ENCODE peak calls at places on chromosomes 3 and 15, in ten cellular contexts. One of them, this sample, is unnamed.

GRCh38 chr15:87619161-87619960 is 637.2 kb downstream of the NTRK3 start:
- DNase-seq in HS-27A: peak
- DNase-seq in GM12878: no peak
- DNase-seq in heart right ventricle: peak
- DNase-seq in osteocyte: no peak
- DNase-seq in A549: peak
- DNase-seq in activated CD4-positive, alpha-beta T cell treated with anti-CD3 and anti-CD28 coated beads for 24 hours: no peak
- DNase-seq in H4: peak
- DNase-seq in stimulated activated CD8-positive, alpha-beta memory T cell treated with anti-CD3 and anti-CD28 coated beads, Interleukin-15, amount 100 ng/mL, for 48 hours: no peak
- DNase-seq in fibroblast of mammary gland: peak
- DNase-seq in this sample: no peak

GRCh38 chr15:72339777-72340177 is 19.8 kb upstream of the CELF6 start:
- DNase-seq in stimulated activated CD8-positive, alpha-beta memory T cell treated with anti-CD3 and anti-CD28 coated beads, Interleukin-15, amount 100 ng/mL, for 48 hours: no peak
- DNase-seq in H4: peak
- DNase-seq in activated CD4-positive, alpha-beta T cell treated with anti-CD3 and anti-CD28 coated beads for 24 hours: no peak
- DNase-seq in fibroblast of mammary gland: peak
- DNase-seq in heart right ventricle: no peak
- DNase-seq in osteocyte: no peak
- DNase-seq in HS-27A: no peak
- DNase-seq in GM12878: no peak
- DNase-seq in A549: peak
- DNase-seq in this sample: no peak

GRCh38 chr15:79157631-79158592 is 67.3 kb upstream of the RASGRF1 start:
- DNase-seq in HS-27A: no peak
- DNase-seq in GM12878: no peak
- DNase-seq in stimulated activated CD8-positive, alpha-beta memory T cell treated with anti-CD3 and anti-CD28 coated beads, Interleukin-15, amount 100 ng/mL, for 48 hours: no peak
- DNase-seq in H4: no peak
- DNase-seq in activated CD4-positive, alpha-beta T cell treated with anti-CD3 and anti-CD28 coated beads for 24 hours: no peak
- DNase-seq in A549: no peak
- DNase-seq in osteocyte: peak
- DNase-seq in fibroblast of mammary gland: no peak
- DNase-seq in heart right ventricle: no peak
- DNase-seq in this sample: no peak

GRCh38 chr3:176867681-176868663 is 329.3 kb downstream of the TBL1XR1 start:
- DNase-seq in H4: peak
- DNase-seq in fibroblast of mammary gland: no peak
- DNase-seq in activated CD4-positive, alpha-beta T cell treated with anti-CD3 and anti-CD28 coated beads for 24 hours: no peak
- DNase-seq in heart right ventricle: no peak
- DNase-seq in GM12878: no peak
- DNase-seq in HS-27A: no peak
- DNase-seq in stimulated activated CD8-positive, alpha-beta memory T cell treated with anti-CD3 and anti-CD28 coated beads, Interleukin-15, amount 100 ng/mL, for 48 hours: no peak
- DNase-seq in osteocyte: no peak
- DNase-seq in A549: no peak
- DNase-seq in this sample: no peak

GRCh38 chr15:69590201-69590600 is 137.6 kb downstream of the RPLP1 start:
- DNase-seq in A549: no peak
- DNase-seq in osteocyte: no peak
- DNase-seq in activated CD4-positive, alpha-beta T cell treated with anti-CD3 and anti-CD28 coated beads for 24 hours: no peak
- DNase-seq in fibroblast of mammary gland: no peak
- DNase-seq in GM12878: no peak
- DNase-seq in H4: no peak
- DNase-seq in stimulated activated CD8-positive, alpha-beta memory T cell treated with anti-CD3 and anti-CD28 coated beads, Interleukin-15, amount 100 ng/mL, for 48 hours: no peak
- DNase-seq in heart right ventricle: no peak
- DNase-seq in HS-27A: no peak
- DNase-seq in this sample: no peak

GRCh38 chr15:58564967-58565366 is 133.2 kb downstream of the LIPC start:
- DNase-seq in activated CD4-positive, alpha-beta T cell treated with anti-CD3 and anti-CD28 coated beads for 24 hours: no peak
- DNase-seq in HS-27A: no peak
- DNase-seq in heart right ventricle: no peak
- DNase-seq in A549: no peak
- DNase-seq in GM12878: no peak
- DNase-seq in osteocyte: peak
- DNase-seq in H4: no peak
- DNase-seq in stimulated activated CD8-positive, alpha-beta memory T cell treated with anti-CD3 and anti-CD28 coated beads, Interleukin-15, amount 100 ng/mL, for 48 hours: no peak
- DNase-seq in fibroblast of mammary gland: no peak
- DNase-seq in this sample: no peak

GRCh38 chr3:22734207-22734606 is 468.9 kb upstream of the UBE2E2 start:
- DNase-seq in activated CD4-positive, alpha-beta T cell treated with anti-CD3 and anti-CD28 coated beads for 24 hours: no peak
- DNase-seq in stimulated activated CD8-positive, alpha-beta memory T cell treated with anti-CD3 and anti-CD28 coated beads, Interleukin-15, amount 100 ng/mL, for 48 hours: no peak
- DNase-seq in H4: no peak
- DNase-seq in GM12878: no peak
- DNase-seq in A549: no peak
- DNase-seq in HS-27A: no peak
- DNase-seq in osteocyte: no peak
- DNase-seq in fibroblast of mammary gland: no peak
- DNase-seq in heart right ventricle: no peak
- DNase-seq in this sample: no peak

GRCh38 chr15:64739216-64739976 is 36.0 kb downstream of the RBPMS2 start:
- DNase-seq in osteocyte: no peak
- DNase-seq in GM12878: no peak
- DNase-seq in HS-27A: no peak
- DNase-seq in H4: no peak
- DNase-seq in stimulated activated CD8-positive, alpha-beta memory T cell treated with anti-CD3 and anti-CD28 coated beads, Interleukin-15, amount 100 ng/mL, for 48 hours: no peak
- DNase-seq in activated CD4-positive, alpha-beta T cell treated with anti-CD3 and anti-CD28 coated beads for 24 hours: no peak
- DNase-seq in fibroblast of mammary gland: no peak
- DNase-seq in A549: no peak
- DNase-seq in heart right ventricle: no peak
- DNase-seq in this sample: peak

GRCh38 chr15:58221591-58222241 is 83.5 kb downstream of the AQP9 start:
- DNase-seq in stimulated activated CD8-positive, alpha-beta memory T cell treated with anti-CD3 and anti-CD28 coated beads, Interleukin-15, amount 100 ng/mL, for 48 hours: no peak
- DNase-seq in GM12878: no peak
- DNase-seq in H4: peak
- DNase-seq in osteocyte: no peak
- DNase-seq in activated CD4-positive, alpha-beta T cell treated with anti-CD3 and anti-CD28 coated beads for 24 hours: no peak
- DNase-seq in HS-27A: no peak
- DNase-seq in fibroblast of mammary gland: peak
- DNase-seq in heart right ventricle: no peak
- DNase-seq in A549: peak
- DNase-seq in this sample: no peak

GRCh38 chr15:77818484-77819270 is 186.0 kb upstream of the LINGO1 start:
- DNase-seq in heart right ventricle: no peak
- DNase-seq in stimulated activated CD8-positive, alpha-beta memory T cell treated with anti-CD3 and anti-CD28 coated beads, Interleukin-15, amount 100 ng/mL, for 48 hours: no peak
- DNase-seq in fibroblast of mammary gland: no peak
- DNase-seq in osteocyte: no peak
- DNase-seq in A549: no peak
- DNase-seq in activated CD4-positive, alpha-beta T cell treated with anti-CD3 and anti-CD28 coated beads for 24 hours: no peak
- DNase-seq in GM12878: no peak
- DNase-seq in H4: no peak
- DNase-seq in HS-27A: no peak
- DNase-seq in this sample: no peak

GRCh38 chr3:114406286-114406685 is 112.5 kb downstream of the TIGIT start:
- DNase-seq in A549: no peak
- DNase-seq in stimulated activated CD8-positive, alpha-beta memory T cell treated with anti-CD3 and anti-CD28 coated beads, Interleukin-15, amount 100 ng/mL, for 48 hours: no peak
- DNase-seq in fibroblast of mammary gland: peak
- DNase-seq in activated CD4-positive, alpha-beta T cell treated with anti-CD3 and anti-CD28 coated beads for 24 hours: no peak
- DNase-seq in H4: peak
- DNase-seq in osteocyte: no peak
- DNase-seq in GM12878: no peak
- DNase-seq in HS-27A: no peak
- DNase-seq in heart right ventricle: no peak
- DNase-seq in this sample: no peak

GRCh38 chr3:7667774-7668173 is 806.9 kb downstream of the GRM7 start:
- DNase-seq in GM12878: no peak
- DNase-seq in osteocyte: no peak
- DNase-seq in stimulated activated CD8-positive, alpha-beta memory T cell treated with anti-CD3 and anti-CD28 coated beads, Interleukin-15, amount 100 ng/mL, for 48 hours: no peak
- DNase-seq in activated CD4-positive, alpha-beta T cell treated with anti-CD3 and anti-CD28 coated beads for 24 hours: no peak
- DNase-seq in fibroblast of mammary gland: no peak
- DNase-seq in A549: no peak
- DNase-seq in heart right ventricle: no peak
- DNase-seq in H4: no peak
- DNase-seq in HS-27A: no peak
- DNase-seq in this sample: no peak

GRCh38 chr3:38834110-38834509 is 18.1 kb upstream of the SCN10A start:
- DNase-seq in H4: peak
- DNase-seq in GM12878: no peak
- DNase-seq in activated CD4-positive, alpha-beta T cell treated with anti-CD3 and anti-CD28 coated beads for 24 hours: no peak
- DNase-seq in stimulated activated CD8-positive, alpha-beta memory T cell treated with anti-CD3 and anti-CD28 coated beads, Interleukin-15, amount 100 ng/mL, for 48 hours: peak
- DNase-seq in A549: peak
- DNase-seq in heart right ventricle: peak
- DNase-seq in fibroblast of mammary gland: peak
- DNase-seq in osteocyte: peak
- DNase-seq in HS-27A: no peak
- DNase-seq in this sample: no peak

GRCh38 chr3:194585880-194586281 is 47.3 kb downstream of the TMEM44 start:
- DNase-seq in fibroblast of mammary gland: no peak
- DNase-seq in osteocyte: no peak
- DNase-seq in heart right ventricle: no peak
- DNase-seq in H4: no peak
- DNase-seq in activated CD4-positive, alpha-beta T cell treated with anti-CD3 and anti-CD28 coated beads for 24 hours: no peak
- DNase-seq in A549: no peak
- DNase-seq in GM12878: no peak
- DNase-seq in HS-27A: no peak
- DNase-seq in stimulated activated CD8-positive, alpha-beta memory T cell treated with anti-CD3 and anti-CD28 coated beads, Interleukin-15, amount 100 ng/mL, for 48 hours: no peak
- DNase-seq in this sample: no peak

GRCh38 chr3:147513785-147514184 is 104.6 kb downstream of the ZIC1 start:
- DNase-seq in activated CD4-positive, alpha-beta T cell treated with anti-CD3 and anti-CD28 coated beads for 24 hours: no peak
- DNase-seq in A549: no peak
- DNase-seq in stimulated activated CD8-positive, alpha-beta memory T cell treated with anti-CD3 and anti-CD28 coated beads, Interleukin-15, amount 100 ng/mL, for 48 hours: no peak
- DNase-seq in fibroblast of mammary gland: no peak
- DNase-seq in GM12878: no peak
- DNase-seq in H4: no peak
- DNase-seq in osteocyte: no peak
- DNase-seq in heart right ventricle: no peak
- DNase-seq in HS-27A: no peak
- DNase-seq in this sample: no peak

GRCh38 chr15:73366766-73367623 is 1.8 kb downstream of the HCN4 start:
- DNase-seq in A549: no peak
- DNase-seq in fibroblast of mammary gland: no peak
- DNase-seq in HS-27A: no peak
- DNase-seq in H4: no peak
- DNase-seq in stimulated activated CD8-positive, alpha-beta memory T cell treated with anti-CD3 and anti-CD28 coated beads, Interleukin-15, amount 100 ng/mL, for 48 hours: no peak
- DNase-seq in activated CD4-positive, alpha-beta T cell treated with anti-CD3 and anti-CD28 coated beads for 24 hours: no peak
- DNase-seq in osteocyte: no peak
- DNase-seq in GM12878: no peak
- DNase-seq in heart right ventricle: peak
- DNase-seq in this sample: no peak

GRCh38 chr3:17398959-17399551 is 343.4 kb downstream of the TBC1D5 start:
- DNase-seq in stimulated activated CD8-positive, alpha-beta memory T cell treated with anti-CD3 and anti-CD28 coated beads, Interleukin-15, amount 100 ng/mL, for 48 hours: no peak
- DNase-seq in osteocyte: no peak
- DNase-seq in heart right ventricle: no peak
- DNase-seq in activated CD4-positive, alpha-beta T cell treated with anti-CD3 and anti-CD28 coated beads for 24 hours: no peak
- DNase-seq in GM12878: peak
- DNase-seq in A549: no peak
- DNase-seq in fibroblast of mammary gland: no peak
- DNase-seq in H4: no peak
- DNase-seq in HS-27A: no peak
- DNase-seq in this sample: no peak

GRCh38 chr3:112857526-112857925 is 10.9 kb upstream of the CD200R1L start:
- DNase-seq in stimulated activated CD8-positive, alpha-beta memory T cell treated with anti-CD3 and anti-CD28 coated beads, Interleukin-15, amount 100 ng/mL, for 48 hours: no peak
- DNase-seq in osteocyte: no peak
- DNase-seq in GM12878: no peak
- DNase-seq in HS-27A: no peak
- DNase-seq in activated CD4-positive, alpha-beta T cell treated with anti-CD3 and anti-CD28 coated beads for 24 hours: no peak
- DNase-seq in H4: no peak
- DNase-seq in fibroblast of mammary gland: no peak
- DNase-seq in A549: no peak
- DNase-seq in heart right ventricle: no peak
- DNase-seq in this sample: no peak

GRCh38 chr3:73229036-73229435 is 167.6 kb downstream of the EBLN2 start:
- DNase-seq in H4: no peak
- DNase-seq in fibroblast of mammary gland: no peak
- DNase-seq in stimulated activated CD8-positive, alpha-beta memory T cell treated with anti-CD3 and anti-CD28 coated beads, Interleukin-15, amount 100 ng/mL, for 48 hours: no peak
- DNase-seq in HS-27A: no peak
- DNase-seq in A549: no peak
- DNase-seq in osteocyte: no peak
- DNase-seq in activated CD4-positive, alpha-beta T cell treated with anti-CD3 and anti-CD28 coated beads for 24 hours: no peak
- DNase-seq in heart right ventricle: no peak
- DNase-seq in GM12878: no peak
- DNase-seq in this sample: no peak

GRCh38 chr15:91694829-91695205 is 158.7 kb upstream of the SLCO3A1 start:
- DNase-seq in HS-27A: no peak
- DNase-seq in heart right ventricle: no peak
- DNase-seq in activated CD4-positive, alpha-beta T cell treated with anti-CD3 and anti-CD28 coated beads for 24 hours: no peak
- DNase-seq in stimulated activated CD8-positive, alpha-beta memory T cell treated with anti-CD3 and anti-CD28 coated beads, Interleukin-15, amount 100 ng/mL, for 48 hours: no peak
- DNase-seq in osteocyte: no peak
- DNase-seq in fibroblast of mammary gland: peak
- DNase-seq in GM12878: no peak
- DNase-seq in A549: peak
- DNase-seq in H4: peak
- DNase-seq in this sample: peak

GRCh38 chr15:98663045-98663444 is 14.7 kb downstream of the IGF1R start:
- DNase-seq in heart right ventricle: no peak
- DNase-seq in activated CD4-positive, alpha-beta T cell treated with anti-CD3 and anti-CD28 coated beads for 24 hours: no peak
- DNase-seq in fibroblast of mammary gland: no peak
- DNase-seq in HS-27A: no peak
- DNase-seq in stimulated activated CD8-positive, alpha-beta memory T cell treated with anti-CD3 and anti-CD28 coated beads, Interleukin-15, amount 100 ng/mL, for 48 hours: no peak
- DNase-seq in A549: no peak
- DNase-seq in GM12878: no peak
- DNase-seq in osteocyte: no peak
- DNase-seq in H4: no peak
- DNase-seq in this sample: no peak

This sample was measured in ovary.